ENCODE peak calls at places on chromosomes 6 and 20, in six cellular contexts. N is pancreas; G is activated CD4-positive, CD25-positive, alpha-beta regulatory T cell; Q is NCI-H2081; B is HTR-8/SVneo; Y is transverse colon. F is an unnamed sample.

GRCh38 chr20:32441638-32442037 is 83.5 kb downstream of the ASXL1 start:
- DNase-seq in N (no peak), G (no peak), Q (no peak), B (no peak), Y (no peak), F (no peak)

GRCh38 chr6:14286144-14286543 is 168.6 kb downstream of the CD83 start:
- DNase-seq in N (no peak), G (no peak), Q (no peak), B (peak), Y (no peak), F (no peak)

GRCh38 chr20:22455259-22455658 is 129.1 kb downstream of the FOXA2 start:
- DNase-seq in N (no peak), G (no peak), Q (no peak), B (no peak), Y (no peak), F (no peak)

GRCh38 chr20:40663991-40664880 is 24.8 kb downstream of the MAFB start:
- DNase-seq in N (no peak), G (no peak), Q (no peak), B (no peak), Y (no peak), F (no peak)

GRCh38 chr6:108578595-108579038 is 17.9 kb downstream of the FOXO3 start:
- DNase-seq in N (no peak), G (no peak), Q (no peak), B (no peak), Y (no peak), F (no peak)

GRCh38 chr6:97757575-97757974 is 474.6 kb upstream of the MMS22L start:
- DNase-seq in N (no peak), G (no peak), Q (no peak), B (no peak), Y (no peak), F (no peak)

GRCh38 chr6:85676086-85676729 is 33.5 kb upstream of the SYNCRIP start:
- DNase-seq in N (no peak), G (no peak), Q (no peak), B (no peak), Y (no peak), F (no peak)

GRCh38 chr6:95819939-95820338 is 195.8 kb upstream of the FUT9 start:
- DNase-seq in N (no peak), G (no peak), Q (no peak), B (no peak), Y (no peak), F (peak)

GRCh38 chr6:24431045-24431451 is 28.3 kb downstream of the MRS2 start:
- DNase-seq in N (no peak), G (no peak), Q (peak), B (peak), Y (no peak), F (no peak)

GRCh38 chr20:61556116-61556515 is 304.1 kb downstream of the CDH4 start:
- DNase-seq in N (no peak), G (no peak), Q (no peak), B (peak), Y (no peak), F (no peak)

GRCh38 chr20:40481337-40481736 is 207.7 kb downstream of the MAFB start:
- DNase-seq in N (no peak), G (no peak), Q (no peak), B (no peak), Y (no peak), F (no peak)

GRCh38 chr6:46058951-46059350 is 43.3 kb upstream of the CLIC5 start:
- DNase-seq in N (no peak), G (no peak), Q (no peak), B (no peak), Y (no peak), F (no peak)

GRCh38 chr6:107811591-107812218 is 12.4 kb downstream of the SCML4 start:
- DNase-seq in N (no peak), G (no peak), Q (no peak), B (peak), Y (no peak), F (no peak)

GRCh38 chr6:33080127-33081089 is 4.6 kb downstream of the HLA-DPB1 start:
- DNase-seq in N (peak), G (no peak), Q (no peak), B (peak), Y (peak), F (peak)

GRCh38 chr6:112595201-112595600 is 248.1 kb downstream of the RFPL4B start:
- DNase-seq in N (no peak), G (no peak), Q (no peak), B (no peak), Y (no peak), F (no peak)

GRCh38 chr6:169253745-169254238 is at the start of gene THBS2:
- DNase-seq in N (no peak), G (no peak), Q (no peak), B (peak), Y (peak), F (no peak)

GRCh38 chr6:170095273-170095976 is 195.5 kb downstream of the DLL1 start:
- DNase-seq in N (peak), G (no peak), Q (no peak), B (no peak), Y (no peak), F (peak)

GRCh38 chr6:33983109-33983475 is 162.8 kb downstream of the GRM4 start:
- DNase-seq in N (peak), G (no peak), Q (no peak), B (peak), Y (peak), F (peak)

GRCh38 chr6:136846046-136846445 is 23.7 kb downstream of the PEX7 start:
- DNase-seq in N (peak), G (no peak), Q (peak), B (peak), Y (peak), F (peak)

GRCh38 chr6:108453601-108454157 is 107.0 kb upstream of the FOXO3 start:
- DNase-seq in N (no peak), G (no peak), Q (no peak), B (no peak), Y (no peak), F (no peak)

GRCh38 chr6:27908017-27908416 is 4.2 kb downstream of the OR2B2 start:
- DNase-seq in N (no peak), G (no peak), Q (no peak), B (no peak), Y (no peak), F (no peak)

GRCh38 chr20:36632487-36633284 is 13.3 kb downstream of the SLA2 start:
- DNase-seq in N (no peak), G (no peak), Q (no peak), B (no peak), Y (no peak), F (no peak)

GRCh38 chr20:62707981-62708521 is 585 bp upstream of the NTSR1 start:
- DNase-seq in N (no peak), G (no peak), Q (no peak), B (peak), Y (no peak), F (no peak)

GRCh38 chr6:1553562-1554088 is 56.1 kb upstream of the FOXC1 start:
- DNase-seq in N (no peak), G (no peak), Q (no peak), B (no peak), Y (no peak), F (no peak)

GRCh38 chr20:47113362-47114118 is 218.9 kb downstream of the EYA2 start:
- DNase-seq in N (no peak), G (no peak), Q (no peak), B (no peak), Y (no peak), F (no peak)

GRCh38 chr6:118892248-118893094 is 1.5 kb upstream of the ASF1A start:
- DNase-seq in N (no peak), G (no peak), Q (no peak), B (no peak), Y (no peak), F (no peak)

GRCh38 chr6:139376604-139377218 is 2.3 kb upstream of the CITED2 start:
- DNase-seq in N (peak), G (no peak), Q (no peak), B (no peak), Y (peak), F (peak)

GRCh38 chr20:32281711-32282110 is 4.3 kb downstream of the KIF3B start:
- DNase-seq in N (no peak), G (no peak), Q (no peak), B (no peak), Y (no peak), F (no peak)

GRCh38 chr20:17712201-17712600 is 12.4 kb downstream of the BANF2 start:
- DNase-seq in N (peak), G (no peak), Q (no peak), B (no peak), Y (no peak), F (no peak)

GRCh38 chr6:10320291-10320690 is 94.6 kb downstream of the TFAP2A start:
- DNase-seq in N (no peak), G (no peak), Q (no peak), B (no peak), Y (no peak), F (no peak)

GRCh38 chr6:159933077-159933476 is 35.8 kb upstream of the IGF2R start:
- DNase-seq in N (no peak), G (no peak), Q (no peak), B (no peak), Y (no peak), F (no peak)

GRCh38 chr6:87244380-87244779 is 78.0 kb upstream of the SMIM8 start:
- DNase-seq in N (no peak), G (no peak), Q (no peak), B (no peak), Y (no peak), F (no peak)

GRCh38 chr20:51121901-51122412 is 99.0 kb upstream of the KCNG1 start:
- DNase-seq in N (no peak), G (no peak), Q (no peak), B (no peak), Y (no peak), F (no peak)

GRCh38 chr6:133888931-133889556 is at the start of gene TCF21:
- DNase-seq in N (no peak), G (no peak), Q (no peak), B (peak), Y (peak), F (no peak)

GRCh38 chr6:84249724-84250123 is 22.3 kb upstream of the CEP162 start:
- DNase-seq in N (no peak), G (no peak), Q (no peak), B (no peak), Y (no peak), F (no peak)

GRCh38 chr20:58986968-58987517 is 6.0 kb downstream of the NELFCD start:
- DNase-seq in N (peak), G (no peak), Q (no peak), B (no peak), Y (no peak), F (no peak)

GRCh38 chr20:62688083-62688482 is 20.6 kb upstream of the NTSR1 start:
- DNase-seq in N (no peak), G (no peak), Q (no peak), B (no peak), Y (no peak), F (no peak)

GRCh38 chr6:11384531-11385309 is 152.3 kb upstream of the NEDD9 start:
- DNase-seq in N (no peak), G (no peak), Q (no peak), B (no peak), Y (no peak), F (no peak)

GRCh38 chr6:142781124-142781523 is 163.9 kb downstream of the HIVEP2 start:
- DNase-seq in N (no peak), G (no peak), Q (no peak), B (no peak), Y (no peak), F (no peak)

F was measured in left colon.